ENCODE peak calls at places on chromosome 19, in eight cellular contexts. S is mesothelial cell of epicardium, B is NCI-H1092, Z is astrocyte of the hippocampus, Y is fibroblast of pulmonary artery, V is T-helper 1 cell, C is Daoy, A is kidney glomerular epithelial cell. N is an unnamed sample.
A peak's percentile ranks its signal among the peaks of the same experiment; 100 is the strongest.

GRCh38 chr19:10043286-10043927 is 30.1 kb downstream of the RDH8 start:
- DNase-seq in S (no peak), B (no peak), Z (peak; percentile 53), Y (peak; percentile 51), V (no peak), C (no peak), A (no peak), N (no peak)

GRCh38 chr19:49925486-49925885 is 3.5 kb upstream of the ATF5 start:
- DNase-seq in S (no peak), B (no peak), Z (no peak), Y (no peak), V (no peak), C (no peak), A (no peak), N (no peak)

GRCh38 chr19:46349311-46349993 is 2.6 kb downstream of the PPP5C start:
- DNase-seq in S (no peak), B (no peak), Z (no peak), Y (no peak), V (no peak), C (no peak), A (no peak), N (no peak)

GRCh38 chr19:50478901-50479715 is 2.5 kb upstream of the GARIN5A start:
- DNase-seq in S (no peak), B (no peak), Z (no peak), Y (peak; percentile 52), V (no peak), C (peak; percentile 65), A (no peak), N (peak; percentile 21)

GRCh38 chr19:35142531-35143230 is 374 bp upstream of the FXYD7 start:
- DNase-seq in S (peak; percentile 69), B (no peak), Z (peak; percentile 52), Y (peak; percentile 52), V (peak; percentile 71), C (peak; percentile 66), A (peak; percentile 25), N (peak; percentile 50)

GRCh38 chr19:5130371-5131030 is 161.6 kb downstream of the KDM4B start:
- DNase-seq in S (no peak), B (no peak), Z (no peak), Y (no peak), V (peak; percentile 47), C (no peak), A (no peak), N (no peak)

GRCh38 chr19:56601375-56601774 is 6.3 kb downstream of the ZNF71 start:
- DNase-seq in S (no peak), B (no peak), Z (peak; percentile 31), Y (no peak), V (no peak), C (no peak), A (no peak), N (peak; percentile 3)

GRCh38 chr19:16166417-16166816 is 6.9 kb downstream of the CIB3 start:
- DNase-seq in S (no peak), B (no peak), Z (no peak), Y (no peak), V (no peak), C (no peak), A (no peak), N (no peak)

GRCh38 chr19:44951179-44952159 is 3.7 kb upstream of the CLPTM1 start:
- DNase-seq in S (peak; percentile 57), B (peak; percentile 19), Z (peak; percentile 87), Y (peak; percentile 86), V (peak; percentile 29), C (peak; percentile 65), A (peak; percentile 76), N (peak; percentile 86)